ENCODE peak calls at places on chromosomes 4 and X, in seven cellular contexts. T is progenitor cell of endocrine pancreas, A is cardiac muscle cell, Y is CD14-positive monocyte, M is kidney, K is fibroblast of mammary gland, D is HCT116. B is an unnamed sample.

GRCh38 chrX:34917146-34917545 is 25.4 kb upstream of the FAM47B start:
- DNase-seq in D (no peak), Y (no peak), M (no peak), K (peak; percentile 47), T (no peak), A (no peak), B (no peak)

GRCh38 chr4:137703225-137703624 is 170.9 kb upstream of the PCDH18 start:
- DNase-seq in A (no peak), D (no peak), K (no peak), M (no peak), T (no peak), Y (no peak), B (no peak)

GRCh38 chr4:23904639-23905061 is 14.8 kb upstream of the PPARGC1A start:
- DNase-seq in T (no peak), A (no peak), M (no peak), K (no peak), D (no peak), Y (no peak), B (no peak)

GRCh38 chr4:26131053-26131452 is 189.8 kb upstream of the RBPJ start:
- DNase-seq in K (no peak), Y (no peak), M (no peak), T (no peak), D (no peak), A (no peak), B (no peak)

GRCh38 chr4:135434936-135435335 is 1233.3 kb upstream of the PABPC4L start:
- DNase-seq in T (no peak), Y (no peak), D (no peak), K (no peak), M (no peak), A (no peak), B (no peak)

GRCh38 chr4:174213734-174214101 is 69.7 kb downstream of the FBXO8 start:
- DNase-seq in T (no peak), A (no peak), D (no peak), K (no peak), Y (no peak), M (no peak), B (peak; percentile 8)

GRCh38 chrX:131366387-131366786 is 77.3 kb upstream of the IGSF1 start:
- DNase-seq in T (no peak), M (no peak), D (no peak), Y (no peak), A (peak; percentile 33), K (no peak), B (no peak)

GRCh38 chr4:153564630-153565525 is 98.7 kb downstream of the TMEM131L start:
- DNase-seq in Y (no peak), T (no peak), D (no peak), A (no peak), M (no peak), K (peak; percentile 40), B (no peak)

GRCh38 chrX:153515435-153515834 is 2.0 kb upstream of the ATP2B3 start:
- DNase-seq in A (no peak), T (no peak), D (no peak), M (no peak), Y (no peak), K (no peak), B (no peak)

GRCh38 chr4:139177888-139178609 is 1.0 kb upstream of the ELF2 start:
- DNase-seq in D (peak; percentile 85), A (peak; percentile 97), Y (peak; percentile 91), K (peak; percentile 90), M (peak; percentile 99), T (peak; percentile 94), B (peak; percentile 91)
- TF ChIP-seq CTCF in D (no peak), A (no peak), Y (no peak), K (no peak), M (no peak), T (no peak), B (no peak)

DNA sequence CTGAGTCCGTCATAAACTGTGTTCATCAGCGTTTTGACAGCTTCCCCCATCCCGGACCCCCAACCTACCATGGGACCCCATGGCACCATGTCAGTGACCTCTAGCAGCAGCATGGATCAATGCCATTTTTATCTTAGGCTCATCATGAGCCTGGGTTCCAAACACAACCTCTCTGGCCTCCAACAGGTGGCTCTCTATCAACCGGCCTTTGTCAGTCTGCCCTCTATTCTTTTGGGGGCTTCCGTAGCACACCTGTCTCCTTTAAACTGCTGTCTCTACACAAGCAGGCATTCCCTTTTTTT is 716 bp upstream of the TMEM150C start:
- DNase-seq in M (peak; percentile 45), A (no peak), K (no peak), Y (no peak), T (no peak), D (no peak), B (no peak)
- TF ChIP-seq CTCF in M (no peak), A (no peak), K (no peak), Y (no peak), T (no peak), D (no peak), B (no peak)

GRCh38 chr4:168664242-168664897 is 167.5 kb downstream of the PALLD start:
- DNase-seq in Y (no peak), A (no peak), T (no peak), D (no peak), M (no peak), K (no peak), B (no peak)

GRCh38 chr4:168666531-168666930 is 169.7 kb downstream of the PALLD start:
- DNase-seq in D (no peak), Y (no peak), K (peak; percentile 50), T (no peak), M (no peak), A (no peak), B (no peak)

GRCh38 chr4:168667397-168667796 is 170.5 kb downstream of the PALLD start:
- DNase-seq in M (no peak), D (no peak), Y (no peak), T (no peak), A (no peak), K (no peak), B (no peak)

GRCh38 chr4:168659971-168660465 is 163.2 kb downstream of the PALLD start:
- DNase-seq in T (no peak), M (no peak), Y (no peak), D (no peak), K (no peak), A (no peak), B (no peak)

DNA sequence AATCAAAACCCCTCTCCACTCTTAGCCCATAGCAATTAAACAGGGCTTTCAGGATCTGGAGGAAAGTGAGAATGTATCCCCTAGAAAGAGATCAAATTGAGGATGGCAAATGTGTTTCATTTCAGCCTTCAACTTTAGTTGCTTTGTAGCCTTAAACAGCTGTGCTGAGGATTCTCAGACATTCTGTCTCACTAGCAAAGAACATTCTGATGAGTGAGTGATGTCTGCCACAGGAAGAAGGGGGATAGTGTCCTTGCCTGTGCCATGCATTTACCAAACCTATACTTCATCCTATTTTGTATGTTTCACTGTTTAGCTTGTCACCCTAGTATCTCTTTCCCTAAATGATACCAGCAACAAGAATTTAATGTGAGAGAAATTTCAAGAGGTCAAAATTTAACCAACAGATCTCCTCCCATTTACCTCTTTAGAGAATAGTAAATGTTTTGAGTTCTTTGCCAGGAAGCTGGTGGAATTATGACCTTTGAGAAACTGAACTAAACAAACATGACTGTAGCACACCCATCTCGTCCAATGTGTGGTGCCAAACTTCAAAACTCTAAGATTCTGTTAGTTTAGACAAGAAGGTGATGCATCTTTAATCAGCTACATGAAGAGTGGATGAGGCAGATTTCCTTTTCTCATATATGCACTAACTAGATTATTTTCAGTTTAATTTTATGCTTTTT is 165.6 kb downstream of the PALLD start:
- DNase-seq in M (no peak), A (no peak), K (no peak), T (no peak), D (no peak), Y (no peak), B (no peak)
- TF ChIP-seq CTCF in M (no peak), A (no peak), K (no peak), T (no peak), D (no peak), Y (no peak), B (no peak)

GRCh38 chrX:115408736-115409390 is 119.3 kb downstream of the LUZP4 start:
- DNase-seq in D (no peak), T (no peak), M (no peak), A (no peak), Y (no peak), K (no peak), B (no peak)

GRCh38 chrX:115413246-115413878 is 123.8 kb downstream of the LUZP4 start:
- DNase-seq in D (no peak), T (no peak), Y (no peak), K (no peak), A (no peak), M (no peak), B (no peak)

GRCh38 chrX:115409551-115409950 is 120.0 kb downstream of the LUZP4 start:
- DNase-seq in K (no peak), T (no peak), D (no peak), Y (no peak), M (no peak), A (peak; percentile 26), B (no peak)

DNA sequence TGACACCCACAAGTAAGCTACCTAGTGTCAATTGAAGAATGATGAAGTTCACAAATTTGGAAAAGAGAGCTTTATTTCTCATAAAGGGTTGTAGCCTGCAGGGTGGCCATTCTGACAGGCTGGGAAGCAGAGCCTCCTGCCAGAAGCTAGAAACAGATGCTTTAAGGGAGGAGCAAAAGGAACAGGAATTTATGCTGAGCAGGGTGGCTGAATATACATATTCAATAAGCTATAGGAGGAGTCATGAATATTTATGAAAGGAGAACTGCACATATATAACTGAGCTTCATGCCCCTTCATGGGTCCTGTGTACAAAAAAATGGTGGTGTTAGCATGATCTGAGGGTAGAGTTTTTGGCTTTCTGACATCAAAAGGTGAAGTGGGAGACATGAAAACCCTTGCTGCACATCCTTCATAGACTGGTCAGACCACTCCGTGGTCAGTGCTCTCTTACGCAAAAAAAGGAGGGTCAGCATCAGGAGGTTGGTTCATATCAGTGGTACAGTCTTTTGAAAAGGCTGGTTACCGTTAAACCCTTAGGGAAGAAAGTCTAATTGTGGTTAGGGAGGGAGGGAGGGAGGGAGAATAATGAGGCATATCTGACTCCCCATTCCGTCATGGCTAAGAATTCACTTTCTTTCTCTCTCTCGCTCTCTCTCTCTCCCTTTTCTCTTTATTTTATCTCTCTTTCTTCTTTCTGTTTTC is 121.4 kb downstream of the LUZP4 start:
- DNase-seq in Y (no peak), T (no peak), D (no peak), K (no peak), M (no peak), A (no peak), B (no peak)
- TF ChIP-seq CTCF in Y (no peak), T (no peak), D (no peak), K (no peak), M (no peak), A (no peak), B (no peak)

DNA sequence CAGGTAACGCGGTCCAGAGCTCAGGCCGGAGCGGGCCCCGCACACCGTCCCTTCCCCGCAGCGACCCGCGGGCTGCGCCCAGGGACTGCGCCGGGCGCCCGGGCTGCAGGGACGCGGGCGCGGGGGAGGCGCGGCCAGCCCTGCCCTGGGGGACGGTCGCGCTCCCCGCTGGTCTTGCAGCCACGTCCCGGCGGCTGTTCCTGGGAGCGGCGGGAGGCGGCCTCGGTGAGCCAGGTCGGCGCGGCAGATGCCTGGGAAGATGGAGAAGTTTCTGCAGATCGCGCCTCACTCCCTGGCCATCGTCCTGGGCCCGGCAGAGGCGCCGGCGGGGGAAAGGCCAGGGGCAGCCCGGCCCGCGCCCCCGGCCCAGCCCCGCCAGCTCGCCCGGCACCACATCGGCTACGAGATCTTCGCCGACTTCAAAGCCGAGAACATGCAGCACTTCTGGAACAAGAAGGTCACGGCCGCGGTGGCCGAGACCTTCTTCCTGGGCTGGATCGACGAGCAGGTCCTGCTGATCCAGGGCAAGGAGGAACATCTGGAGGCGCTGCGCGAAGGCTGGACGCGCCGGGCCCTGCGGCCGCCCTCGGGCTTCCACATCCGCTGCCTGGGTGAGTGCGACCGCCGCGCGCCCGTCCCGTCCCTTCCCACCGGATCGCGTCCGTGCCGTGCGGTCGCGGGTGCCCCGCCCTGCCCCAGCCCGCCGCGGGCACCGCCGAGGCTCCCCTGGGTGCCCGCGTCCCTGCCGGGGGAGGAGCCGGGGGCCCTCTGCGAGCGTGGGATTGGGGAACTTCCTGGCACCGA is 107.5 kb upstream of the STOX2 start:
- DNase-seq in T (peak; percentile 54), K (peak; percentile 20), M (peak; percentile 81), A (peak; percentile 53), D (no peak), Y (no peak), B (no peak)
- TF ChIP-seq CTCF in T (peak; percentile 31), K (no peak), M (no peak), A (no peak), D (no peak), Y (no peak), B (no peak)

B was measured in B cell.